ENCODE peak calls at places on chromosomes 11 and 22, in eight cellular contexts. One of them, this sample, is unnamed.

GRCh38 chr22:23279781-23280180 is 99.5 kb downstream of the BCR start:
- DNase-seq in upper lobe of right lung: no peak
- DNase-seq in neural progenitor cell: no peak
- DNase-seq in neuronal stem cell: no peak
- DNase-seq in SHP77: no peak
- DNase-seq in Caki2: no peak
- DNase-seq in KBM-7: no peak
- DNase-seq in endothelial cell: no peak
- DNase-seq in this sample: no peak

GRCh38 chr11:65780770-65781151 is at the start of gene AP5B1:
- DNase-seq in SHP77: peak
- DNase-seq in neural progenitor cell: peak
- DNase-seq in KBM-7: peak
- DNase-seq in Caki2: peak
- DNase-seq in endothelial cell: peak
- DNase-seq in upper lobe of right lung: peak
- DNase-seq in neuronal stem cell: peak
- DNase-seq in this sample: peak

GRCh38 chr11:12274558-12275197 is 102.7 kb upstream of the PARVA start:
- DNase-seq in Caki2: no peak
- DNase-seq in SHP77: no peak
- DNase-seq in upper lobe of right lung: no peak
- DNase-seq in neuronal stem cell: no peak
- DNase-seq in KBM-7: no peak
- DNase-seq in endothelial cell: no peak
- DNase-seq in neural progenitor cell: no peak
- DNase-seq in this sample: no peak

GRCh38 chr11:73680687-73681086 is 34.3 kb downstream of the PLEKHB1 start:
- DNase-seq in neuronal stem cell: no peak
- DNase-seq in upper lobe of right lung: no peak
- DNase-seq in SHP77: no peak
- DNase-seq in neural progenitor cell: no peak
- DNase-seq in KBM-7: no peak
- DNase-seq in endothelial cell: no peak
- DNase-seq in Caki2: no peak
- DNase-seq in this sample: no peak

GRCh38 chr22:36399473-36399780 is 11.7 kb upstream of the MYH9 start:
- DNase-seq in neuronal stem cell: no peak
- DNase-seq in SHP77: no peak
- DNase-seq in KBM-7: no peak
- DNase-seq in neural progenitor cell: no peak
- DNase-seq in endothelial cell: no peak
- DNase-seq in upper lobe of right lung: no peak
- DNase-seq in Caki2: no peak
- DNase-seq in this sample: no peak

GRCh38 chr11:111540114-111540920 is at the start of gene LAYN:
- DNase-seq in Caki2: no peak
- DNase-seq in upper lobe of right lung: peak
- DNase-seq in endothelial cell: peak
- DNase-seq in neural progenitor cell: peak
- DNase-seq in neuronal stem cell: peak
- DNase-seq in SHP77: no peak
- DNase-seq in KBM-7: peak
- DNase-seq in this sample: peak

GRCh38 chr11:77821349-77821851 is 456 bp downstream of the AAMDC start:
- DNase-seq in upper lobe of right lung: peak
- DNase-seq in neural progenitor cell: no peak
- DNase-seq in endothelial cell: peak
- DNase-seq in Caki2: peak
- DNase-seq in neuronal stem cell: no peak
- DNase-seq in KBM-7: peak
- DNase-seq in SHP77: peak
- DNase-seq in this sample: peak

GRCh38 chr11:33064033-33064825 is 24.9 kb downstream of the TCP11L1 start:
- DNase-seq in KBM-7: peak
- DNase-seq in neuronal stem cell: no peak
- DNase-seq in upper lobe of right lung: no peak
- DNase-seq in neural progenitor cell: no peak
- DNase-seq in SHP77: no peak
- DNase-seq in endothelial cell: no peak
- DNase-seq in Caki2: no peak
- DNase-seq in this sample: no peak

GRCh38 chr22:46111645-46112306 is 38.5 kb upstream of the PPARA start:
- DNase-seq in SHP77: no peak
- DNase-seq in upper lobe of right lung: no peak
- DNase-seq in neural progenitor cell: peak
- DNase-seq in endothelial cell: no peak
- DNase-seq in Caki2: no peak
- DNase-seq in neuronal stem cell: no peak
- DNase-seq in KBM-7: no peak
- DNase-seq in this sample: peak

GRCh38 chr22:35987487-35987886 is 41.1 kb downstream of the RBFOX2 start:
- DNase-seq in Caki2: no peak
- DNase-seq in KBM-7: no peak
- DNase-seq in upper lobe of right lung: no peak
- DNase-seq in SHP77: no peak
- DNase-seq in neuronal stem cell: no peak
- DNase-seq in neural progenitor cell: no peak
- DNase-seq in endothelial cell: no peak
- DNase-seq in this sample: no peak

GRCh38 chr11:71946144-71946571 is 17.3 kb downstream of the RNF121 start:
- DNase-seq in KBM-7: no peak
- DNase-seq in upper lobe of right lung: no peak
- DNase-seq in endothelial cell: no peak
- DNase-seq in SHP77: no peak
- DNase-seq in Caki2: peak
- DNase-seq in neural progenitor cell: no peak
- DNase-seq in neuronal stem cell: no peak
- DNase-seq in this sample: no peak

GRCh38 chr22:16783930-16784354 is 41.3 kb downstream of the XKR3 start:
- DNase-seq in upper lobe of right lung: no peak
- DNase-seq in neuronal stem cell: no peak
- DNase-seq in KBM-7: peak
- DNase-seq in SHP77: peak
- DNase-seq in neural progenitor cell: peak
- DNase-seq in endothelial cell: no peak
- DNase-seq in Caki2: peak
- DNase-seq in this sample: no peak

GRCh38 chr11:119421941-119422504 is 949 bp downstream of the THY1 start:
- DNase-seq in endothelial cell: peak
- DNase-seq in neuronal stem cell: peak
- DNase-seq in SHP77: no peak
- DNase-seq in Caki2: no peak
- DNase-seq in neural progenitor cell: peak
- DNase-seq in KBM-7: peak
- DNase-seq in upper lobe of right lung: no peak
- DNase-seq in this sample: peak

GRCh38 chr22:19776433-19777031 is 16.0 kb downstream of the TBX1 start:
- DNase-seq in upper lobe of right lung: no peak
- DNase-seq in neuronal stem cell: no peak
- DNase-seq in Caki2: no peak
- DNase-seq in KBM-7: peak
- DNase-seq in endothelial cell: no peak
- DNase-seq in SHP77: no peak
- DNase-seq in neural progenitor cell: no peak
- DNase-seq in this sample: no peak

GRCh38 chr11:45879803-45880685 is 5.4 kb upstream of the MAPK8IP1 start:
- DNase-seq in KBM-7: no peak
- DNase-seq in upper lobe of right lung: no peak
- DNase-seq in Caki2: peak
- DNase-seq in neuronal stem cell: no peak
- DNase-seq in endothelial cell: no peak
- DNase-seq in neural progenitor cell: no peak
- DNase-seq in SHP77: peak
- DNase-seq in this sample: no peak

GRCh38 chr22:48832592-48832991 is 995.1 kb downstream of the BRD1 start:
- DNase-seq in Caki2: no peak
- DNase-seq in endothelial cell: no peak
- DNase-seq in neural progenitor cell: no peak
- DNase-seq in neuronal stem cell: no peak
- DNase-seq in upper lobe of right lung: no peak
- DNase-seq in SHP77: no peak
- DNase-seq in KBM-7: no peak
- DNase-seq in this sample: no peak

GRCh38 chr22:49657275-49657973 is 170.2 kb downstream of the BRD1 start:
- DNase-seq in KBM-7: peak
- DNase-seq in neural progenitor cell: no peak
- DNase-seq in upper lobe of right lung: peak
- DNase-seq in Caki2: no peak
- DNase-seq in neuronal stem cell: no peak
- DNase-seq in endothelial cell: peak
- DNase-seq in SHP77: peak
- DNase-seq in this sample: no peak

GRCh38 chr22:19793656-19794310 is 33.2 kb downstream of the TBX1 start:
- DNase-seq in neuronal stem cell: no peak
- DNase-seq in endothelial cell: no peak
- DNase-seq in KBM-7: no peak
- DNase-seq in neural progenitor cell: no peak
- DNase-seq in SHP77: no peak
- DNase-seq in Caki2: no peak
- DNase-seq in upper lobe of right lung: no peak
- DNase-seq in this sample: no peak

GRCh38 chr11:9711454-9712307 is 47.8 kb downstream of the SWAP70 start:
- DNase-seq in Caki2: no peak
- DNase-seq in upper lobe of right lung: no peak
- DNase-seq in SHP77: no peak
- DNase-seq in neuronal stem cell: no peak
- DNase-seq in KBM-7: peak
- DNase-seq in neural progenitor cell: no peak
- DNase-seq in endothelial cell: no peak
- DNase-seq in this sample: no peak

GRCh38 chr22:37932401-37932800 is 21.0 kb downstream of the C22orf23 start:
- DNase-seq in neuronal stem cell: no peak
- DNase-seq in Caki2: no peak
- DNase-seq in neural progenitor cell: no peak
- DNase-seq in upper lobe of right lung: no peak
- DNase-seq in KBM-7: no peak
- DNase-seq in endothelial cell: no peak
- DNase-seq in SHP77: no peak
- DNase-seq in this sample: no peak

GRCh38 chr11:65435981-65436411 is 13.4 kb downstream of the NEAT1 start:
- DNase-seq in upper lobe of right lung: peak
- DNase-seq in neural progenitor cell: no peak
- DNase-seq in neuronal stem cell: no peak
- DNase-seq in endothelial cell: no peak
- DNase-seq in KBM-7: peak
- DNase-seq in Caki2: peak
- DNase-seq in SHP77: no peak
- DNase-seq in this sample: no peak

GRCh38 chr11:64096835-64097234 is 61.1 kb downstream of the FLRT1 start:
- DNase-seq in SHP77: no peak
- DNase-seq in upper lobe of right lung: peak
- DNase-seq in KBM-7: no peak
- DNase-seq in neural progenitor cell: no peak
- DNase-seq in neuronal stem cell: no peak
- DNase-seq in Caki2: no peak
- DNase-seq in endothelial cell: no peak
- DNase-seq in this sample: no peak

This sample was measured in nephron progenitor cell.